ENCODE peak calls at places on chromosomes 11 and 22, in seven cellular contexts. X is right atrium auricular region, I is NCI-H1930, C is DMS153, Z is chondrocyte, S is B cell, Y is SJSA1. G is an unnamed sample.

GRCh38 chr11:73139476-73140198 is 2.5 kb downstream of the FCHSD2 start:
- DNase-seq in C (no peak), I (no peak), S (no peak), Z (no peak), X (no peak), Y (no peak), G (no peak)

GRCh38 chr22:35837328-35837727 is 119.7 kb downstream of the APOL5 start:
- DNase-seq in S (no peak), Y (no peak), I (no peak), C (no peak), X (no peak), Z (no peak), G (no peak)

GRCh38 chr11:113521737-113522517 is 46.7 kb upstream of the DRD2 start:
- DNase-seq in I (no peak), C (no peak), X (peak), Y (no peak), Z (no peak), S (no peak), G (no peak)

GRCh38 chr22:48389916-48390315 is 1437.8 kb downstream of the BRD1 start:
- DNase-seq in Z (no peak), C (no peak), S (no peak), X (peak), I (no peak), Y (no peak), G (no peak)

GRCh38 chr11:123194308-123195181 is 503 bp downstream of the CLMP start:
- DNase-seq in I (no peak), C (no peak), X (no peak), Z (no peak), Y (peak), S (no peak), G (peak)

GRCh38 chr22:40204331-40205116 is 26.8 kb downstream of the TNRC6B start:
- DNase-seq in Z (no peak), X (no peak), Y (peak), C (no peak), I (no peak), S (no peak), G (no peak)

GRCh38 chr11:34364102-34364501 is 6.3 kb upstream of the ABTB2 start:
- DNase-seq in C (no peak), Y (no peak), X (no peak), I (no peak), S (no peak), Z (no peak), G (no peak)

GRCh38 chr11:61753672-61754071 is 1.2 kb downstream of the MYRF start:
- DNase-seq in C (no peak), Y (no peak), S (no peak), I (no peak), Z (no peak), X (no peak), G (no peak)

GRCh38 chr22:21447694-21448402 is 19.3 kb upstream of the TMEM191C start:
- DNase-seq in C (no peak), X (no peak), Y (no peak), I (no peak), S (no peak), Z (peak), G (no peak)

GRCh38 chr11:82356316-82356715 is 377.3 kb downstream of the FAM181B start:
- DNase-seq in C (no peak), S (no peak), X (no peak), Y (no peak), Z (no peak), I (no peak), G (no peak)

GRCh38 chr11:13944801-13945505 is 17.6 kb upstream of the SPON1 start:
- DNase-seq in Y (no peak), C (no peak), Z (no peak), S (no peak), I (no peak), X (no peak), G (no peak)

GRCh38 chr11:17634776-17635550 is 84.4 kb upstream of the MYOD1 start:
- DNase-seq in X (no peak), C (no peak), I (no peak), Y (no peak), Z (peak), S (no peak), G (no peak)

GRCh38 chr11:11022126-11022730 is 164.4 kb upstream of the ZBED5 start:
- DNase-seq in S (peak), X (no peak), C (no peak), I (no peak), Z (no peak), Y (peak), G (no peak)

GRCh38 chr11:109697140-109697843 is 275.3 kb downstream of the C11orf87 start:
- DNase-seq in S (peak), Z (peak), X (no peak), I (no peak), C (peak), Y (peak), G (no peak)